ENCODE peak calls at places on chromosomes 11 and 22, in four cellular contexts. Y is MM.1S, K is HCT116, G is PC-3. U is an unnamed sample. For H3K9me2, the result is how much of the 10 kb centered on the place peaks cover.

GRCh38 chr11:10666976-10667892 is 26.3 kb downstream of the IRAG1 start:
- DNase-seq in G (peak), Y (no peak), K (no peak), U (no peak)

GRCh38 chr22:46869848-46870441 is 107.5 kb downstream of the TBC1D22A start:
- DNase-seq in Y (no peak), K (no peak), G (no peak), U (no peak)

GRCh38 chr11:111006207-111006606 is 239.3 kb upstream of the POU2AF2 start:
- DNase-seq in K (no peak), Y (no peak), G (no peak), U (no peak)

GRCh38 chr22:28435271-28435825 is 244.3 kb downstream of the TTC28 start:
- DNase-seq in Y (no peak), K (no peak), G (peak), U (no peak)

GRCh38 chr11:95231881-95232605 is 1.0 kb upstream of the SESN3 start:
- DNase-seq in G (no peak), Y (peak), K (no peak), U (peak)

GRCh38 chr11:34174411-34175041 is 69.1 kb downstream of the NAT10 start:
- DNase-seq in Y (peak), G (peak), K (peak), U (peak)

GRCh38 chr22:19187716-19188563 is 9.4 kb upstream of the SLC25A1 start:
- DNase-seq in K (no peak), G (peak), Y (no peak), U (no peak)

GRCh38 chr11:17593466-17594245 is 46.6 kb downstream of the OTOG start:
- DNase-seq in Y (no peak), G (no peak), K (no peak), U (no peak)

GRCh38 chr11:93198221-93198650 is 445 bp upstream of the SLC36A4 start:
- DNase-seq in K (no peak), G (peak), Y (peak), U (no peak)

GRCh38 chr11:86185346-86185745 is 59.2 kb upstream of the EED start:
- DNase-seq in K (no peak), Y (no peak), G (no peak), U (no peak)

GRCh38 chr11:61071208-61071681 is 31.0 kb upstream of the CD5 start:
- DNase-seq in K (no peak), G (no peak), Y (no peak), U (peak)

GRCh38 chr22:38843201-38843715 is 570 bp downstream of the NPTXR start:
- DNase-seq in Y (no peak), G (peak), K (no peak), U (no peak)

DNA sequence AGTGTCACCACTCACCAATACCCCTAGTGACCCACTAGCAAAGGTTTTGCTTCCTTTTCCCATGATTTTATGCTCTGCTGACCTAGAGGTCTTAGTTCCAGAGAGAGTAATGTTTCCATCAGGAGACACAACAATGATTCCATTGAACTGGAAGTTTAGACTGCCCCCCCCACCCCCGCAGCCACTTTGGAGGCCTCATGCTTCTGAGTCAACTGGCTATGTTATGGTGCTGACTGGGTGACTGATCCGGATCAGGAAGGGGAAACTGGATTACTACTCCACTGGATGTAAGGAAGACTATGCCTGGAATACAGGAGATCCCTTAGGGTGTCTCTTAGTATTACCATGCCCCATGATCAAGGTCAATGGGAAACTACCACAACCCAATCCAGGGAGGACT is 633.6 kb downstream of the OPCML start:
- DNase-seq in K (no peak), Y (no peak), G (no peak), U (no peak)
- H3K9me2 ChIP-seq in K (under half), Y (under half), G (under half), U (under half)

DNA sequence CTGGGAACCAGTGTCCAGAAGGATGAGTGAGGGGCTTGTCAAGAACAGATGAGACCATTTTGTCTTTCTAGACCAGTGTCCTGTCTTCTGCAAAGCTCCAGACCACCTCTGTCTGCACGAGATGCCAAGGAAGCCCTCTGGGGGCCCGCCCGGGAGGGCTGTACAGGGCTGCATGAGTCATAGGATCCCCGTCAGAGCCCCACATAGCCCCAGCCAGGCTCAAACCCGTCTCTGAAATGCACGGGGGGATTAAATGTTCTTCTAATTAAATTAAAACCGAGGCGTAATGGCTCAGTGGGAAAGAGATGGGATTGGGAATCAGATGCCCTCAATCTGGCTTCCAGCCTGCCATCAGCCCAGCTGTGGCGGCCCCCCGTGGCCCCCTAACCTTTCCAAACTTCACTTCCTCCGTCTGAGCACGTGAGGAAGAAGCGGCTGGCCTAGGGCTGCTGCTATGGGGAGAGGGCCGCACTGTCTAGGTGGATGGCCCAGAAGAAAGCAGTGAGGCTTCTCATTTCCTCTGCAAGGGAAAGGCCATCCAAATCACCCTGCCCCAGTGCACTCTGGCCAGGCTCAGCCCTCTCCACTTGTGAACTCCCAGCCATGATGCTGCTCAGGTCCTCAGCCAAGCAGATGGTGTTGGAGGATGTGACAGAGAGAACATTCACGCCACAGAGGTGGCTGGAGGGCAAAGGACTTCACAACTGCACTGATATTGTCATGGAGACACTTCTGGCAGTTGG is 32.8 kb downstream of the KCNQ1OT1 start:
- DNase-seq in K (no peak), G (no peak), Y (no peak), U (no peak)
- H3K9me2 ChIP-seq in K (under half), G (under half), Y (under half), U (under half)

DNA sequence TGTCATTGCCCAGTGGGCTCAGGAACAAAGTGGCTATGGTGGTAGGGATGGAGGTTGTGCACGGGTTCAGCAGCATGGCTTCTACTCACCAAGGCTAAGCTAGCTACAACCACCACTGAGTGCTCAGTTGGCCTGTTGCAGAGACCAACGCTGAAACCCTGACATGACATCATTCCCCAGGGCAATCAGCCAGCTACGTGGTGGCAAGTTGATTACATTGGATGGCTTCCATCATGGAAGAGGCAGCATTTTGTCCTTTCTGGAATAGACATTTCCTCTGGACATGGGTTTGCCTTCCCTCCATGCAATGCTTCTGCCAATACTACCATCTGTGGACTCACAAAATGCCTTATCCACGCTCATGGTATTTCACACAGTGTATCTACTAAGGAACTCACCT is 634.3 kb downstream of the OPCML start:
- DNase-seq in Y (no peak), K (no peak), G (no peak), U (no peak)
- H3K9me2 ChIP-seq in Y (under half), K (under half), G (under half), U (under half)

GRCh38 chr11:36053901-36054300 is 110.0 kb downstream of the LDLRAD3 start:
- DNase-seq in K (no peak), Y (no peak), G (no peak), U (no peak)

GRCh38 chr11:36056160-36056751 is 112.4 kb downstream of the LDLRAD3 start:
- DNase-seq in K (no peak), G (peak), Y (no peak), U (no peak)

GRCh38 chr11:36055356-36055755 is 111.5 kb downstream of the LDLRAD3 start:
- DNase-seq in Y (no peak), K (no peak), G (no peak), U (no peak)

GRCh38 chr11:36053314-36053713 is 109.5 kb downstream of the LDLRAD3 start:
- DNase-seq in Y (no peak), K (no peak), G (no peak), U (no peak)

DNA sequence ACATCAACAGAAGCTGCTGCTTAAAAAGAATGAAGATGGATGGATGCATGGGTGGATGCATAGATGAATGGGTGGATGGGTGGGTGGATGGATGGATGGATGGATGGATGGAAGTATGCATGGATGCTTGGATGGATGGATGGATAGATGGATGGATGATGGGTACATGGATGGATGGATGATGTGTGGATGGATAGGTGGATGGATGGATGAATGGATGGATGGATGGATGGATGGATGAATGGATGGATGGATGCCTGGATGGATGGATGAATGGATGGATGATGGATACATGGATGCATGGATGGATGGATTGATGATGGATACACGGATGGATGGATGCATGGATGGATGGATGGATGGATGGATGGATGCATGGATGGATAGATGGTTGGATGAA is 110.8 kb downstream of the LDLRAD3 start:
- DNase-seq in Y (no peak), K (no peak), G (no peak), U (no peak)
- H3K9me2 ChIP-seq in Y (under half), K (under half), G (under half), U (under half)

DNA sequence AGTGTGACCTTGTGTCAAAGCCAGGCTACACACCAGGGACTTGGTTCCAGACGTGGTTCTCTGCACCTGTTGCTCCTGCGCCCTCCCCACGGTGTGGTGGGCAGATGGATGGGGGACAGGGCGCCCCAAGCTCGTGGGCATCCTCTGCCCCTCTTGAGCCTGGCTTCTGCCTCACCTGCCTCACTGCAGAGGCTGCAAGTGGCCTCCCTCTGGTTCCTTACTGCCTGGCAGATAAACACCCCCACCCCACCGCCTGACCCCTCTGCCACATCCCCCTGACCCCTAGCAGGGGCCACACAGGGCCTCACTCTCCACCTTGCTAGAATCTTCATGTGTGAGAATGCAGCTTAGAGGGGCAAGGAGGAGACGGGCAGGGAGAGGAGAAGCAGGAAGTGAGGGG is 178.5 kb downstream of the EFCAB6 start:
- DNase-seq in K (no peak), G (no peak), Y (no peak), U (no peak)
- H3K9me2 ChIP-seq in K (under half), G (under half), Y (under half), U (under half)

GRCh38 chr11:133070790-133071189 is 461.5 kb downstream of the OPCML start:
- DNase-seq in Y (no peak), K (no peak), G (no peak), U (no peak)
- H3K9me2 ChIP-seq in Y (under half), K (under half), G (under half), U (under half)